ENCODE peak calls at places on chromosomes 12 and 14, in ten cellular contexts. One of them, this sample, is unnamed.

GRCh38 chr14:46574236-46574970 is 77.2 kb downstream of the RPL10L start:
- DNase-seq in HL-60: no peak
- DNase-seq in mammary epithelial cell: peak
- DNase-seq in uterus: no peak
- DNase-seq in cardiac fibroblast: no peak
- DNase-seq in hepatocyte: no peak
- DNase-seq in activated B cell treated with CpG ODN at 0.5 μM for 24 hours: no peak
- DNase-seq in IMR-90: no peak
- DNase-seq in PC-3: peak
- DNase-seq in body of pancreas: no peak
- DNase-seq in this sample: peak

GRCh38 chr14:77181603-77182437 is at the start of gene TMEM63C:
- DNase-seq in mammary epithelial cell: peak
- DNase-seq in body of pancreas: peak
- DNase-seq in hepatocyte: peak
- DNase-seq in PC-3: peak
- DNase-seq in uterus: no peak
- DNase-seq in IMR-90: no peak
- DNase-seq in HL-60: peak
- DNase-seq in activated B cell treated with CpG ODN at 0.5 μM for 24 hours: peak
- DNase-seq in cardiac fibroblast: no peak
- DNase-seq in this sample: no peak

GRCh38 chr12:15757553-15758255 is 31.5 kb downstream of the EPS8 start:
- DNase-seq in activated B cell treated with CpG ODN at 0.5 μM for 24 hours: no peak
- DNase-seq in HL-60: peak
- DNase-seq in IMR-90: peak
- DNase-seq in hepatocyte: peak
- DNase-seq in PC-3: peak
- DNase-seq in mammary epithelial cell: peak
- DNase-seq in body of pancreas: no peak
- DNase-seq in uterus: peak
- DNase-seq in cardiac fibroblast: peak
- DNase-seq in this sample: peak

GRCh38 chr14:22532345-22533056 is 56.5 kb downstream of the DAD1 start:
- DNase-seq in uterus: no peak
- DNase-seq in body of pancreas: no peak
- DNase-seq in activated B cell treated with CpG ODN at 0.5 μM for 24 hours: no peak
- DNase-seq in HL-60: no peak
- DNase-seq in PC-3: no peak
- DNase-seq in IMR-90: peak
- DNase-seq in mammary epithelial cell: no peak
- DNase-seq in hepatocyte: no peak
- DNase-seq in cardiac fibroblast: peak
- DNase-seq in this sample: peak

GRCh38 chr12:69897744-69898143 is 72.7 kb downstream of the MYRFL start:
- DNase-seq in uterus: no peak
- DNase-seq in IMR-90: peak
- DNase-seq in body of pancreas: peak
- DNase-seq in activated B cell treated with CpG ODN at 0.5 μM for 24 hours: no peak
- DNase-seq in PC-3: peak
- DNase-seq in mammary epithelial cell: peak
- DNase-seq in cardiac fibroblast: peak
- DNase-seq in HL-60: no peak
- DNase-seq in hepatocyte: peak
- DNase-seq in this sample: peak

GRCh38 chr12:53999596-54000104 is 311 bp upstream of the HOXC9 start:
- DNase-seq in PC-3: no peak
- DNase-seq in activated B cell treated with CpG ODN at 0.5 μM for 24 hours: no peak
- DNase-seq in IMR-90: peak
- DNase-seq in body of pancreas: peak
- DNase-seq in HL-60: no peak
- DNase-seq in cardiac fibroblast: peak
- DNase-seq in hepatocyte: no peak
- DNase-seq in mammary epithelial cell: peak
- DNase-seq in uterus: no peak
- DNase-seq in this sample: peak

GRCh38 chr12:73815072-73815660 is 722.5 kb upstream of the ATXN7L3B start:
- DNase-seq in hepatocyte: no peak
- DNase-seq in uterus: no peak
- DNase-seq in activated B cell treated with CpG ODN at 0.5 μM for 24 hours: no peak
- DNase-seq in cardiac fibroblast: no peak
- DNase-seq in IMR-90: no peak
- DNase-seq in body of pancreas: no peak
- DNase-seq in HL-60: no peak
- DNase-seq in mammary epithelial cell: no peak
- DNase-seq in PC-3: no peak
- DNase-seq in this sample: no peak

GRCh38 chr12:92226961-92227360 is 81.3 kb upstream of the BTG1 start:
- DNase-seq in cardiac fibroblast: no peak
- DNase-seq in PC-3: no peak
- DNase-seq in mammary epithelial cell: no peak
- DNase-seq in activated B cell treated with CpG ODN at 0.5 μM for 24 hours: no peak
- DNase-seq in body of pancreas: no peak
- DNase-seq in uterus: no peak
- DNase-seq in IMR-90: no peak
- DNase-seq in HL-60: no peak
- DNase-seq in hepatocyte: no peak
- DNase-seq in this sample: no peak

GRCh38 chr12:3885179-3886094 is 12.2 kb upstream of the PARP11 start:
- DNase-seq in uterus: peak
- DNase-seq in PC-3: peak
- DNase-seq in body of pancreas: peak
- DNase-seq in activated B cell treated with CpG ODN at 0.5 μM for 24 hours: no peak
- DNase-seq in IMR-90: peak
- DNase-seq in HL-60: no peak
- DNase-seq in cardiac fibroblast: peak
- DNase-seq in mammary epithelial cell: peak
- DNase-seq in hepatocyte: peak
- DNase-seq in this sample: peak

GRCh38 chr14:76191297-76191696 is 39.6 kb downstream of the GPATCH2L start:
- DNase-seq in PC-3: no peak
- DNase-seq in uterus: no peak
- DNase-seq in HL-60: peak
- DNase-seq in hepatocyte: no peak
- DNase-seq in activated B cell treated with CpG ODN at 0.5 μM for 24 hours: no peak
- DNase-seq in IMR-90: no peak
- DNase-seq in mammary epithelial cell: no peak
- DNase-seq in cardiac fibroblast: no peak
- DNase-seq in body of pancreas: no peak
- DNase-seq in this sample: no peak

GRCh38 chr12:89703768-89704167 is 4.9 kb downstream of the ATP2B1 start:
- DNase-seq in uterus: no peak
- DNase-seq in cardiac fibroblast: no peak
- DNase-seq in IMR-90: no peak
- DNase-seq in body of pancreas: no peak
- DNase-seq in HL-60: no peak
- DNase-seq in activated B cell treated with CpG ODN at 0.5 μM for 24 hours: no peak
- DNase-seq in PC-3: peak
- DNase-seq in hepatocyte: no peak
- DNase-seq in mammary epithelial cell: peak
- DNase-seq in this sample: no peak

GRCh38 chr12:89704457-89704856 is 4.2 kb downstream of the ATP2B1 start:
- DNase-seq in body of pancreas: no peak
- DNase-seq in uterus: no peak
- DNase-seq in IMR-90: no peak
- DNase-seq in hepatocyte: no peak
- DNase-seq in mammary epithelial cell: no peak
- DNase-seq in HL-60: no peak
- DNase-seq in cardiac fibroblast: no peak
- DNase-seq in PC-3: no peak
- DNase-seq in activated B cell treated with CpG ODN at 0.5 μM for 24 hours: no peak
- DNase-seq in this sample: no peak

GRCh38 chr12:89702503-89702902 is 6.1 kb downstream of the ATP2B1 start:
- DNase-seq in PC-3: peak
- DNase-seq in cardiac fibroblast: no peak
- DNase-seq in activated B cell treated with CpG ODN at 0.5 μM for 24 hours: no peak
- DNase-seq in uterus: no peak
- DNase-seq in HL-60: no peak
- DNase-seq in mammary epithelial cell: no peak
- DNase-seq in IMR-90: no peak
- DNase-seq in hepatocyte: no peak
- DNase-seq in body of pancreas: no peak
- DNase-seq in this sample: no peak

GRCh38 chr12:89700191-89700810 is 8.3 kb downstream of the ATP2B1 start:
- DNase-seq in hepatocyte: no peak
- DNase-seq in uterus: no peak
- DNase-seq in activated B cell treated with CpG ODN at 0.5 μM for 24 hours: no peak
- DNase-seq in mammary epithelial cell: no peak
- DNase-seq in body of pancreas: no peak
- DNase-seq in cardiac fibroblast: no peak
- DNase-seq in IMR-90: peak
- DNase-seq in HL-60: no peak
- DNase-seq in PC-3: peak
- DNase-seq in this sample: peak

DNA sequence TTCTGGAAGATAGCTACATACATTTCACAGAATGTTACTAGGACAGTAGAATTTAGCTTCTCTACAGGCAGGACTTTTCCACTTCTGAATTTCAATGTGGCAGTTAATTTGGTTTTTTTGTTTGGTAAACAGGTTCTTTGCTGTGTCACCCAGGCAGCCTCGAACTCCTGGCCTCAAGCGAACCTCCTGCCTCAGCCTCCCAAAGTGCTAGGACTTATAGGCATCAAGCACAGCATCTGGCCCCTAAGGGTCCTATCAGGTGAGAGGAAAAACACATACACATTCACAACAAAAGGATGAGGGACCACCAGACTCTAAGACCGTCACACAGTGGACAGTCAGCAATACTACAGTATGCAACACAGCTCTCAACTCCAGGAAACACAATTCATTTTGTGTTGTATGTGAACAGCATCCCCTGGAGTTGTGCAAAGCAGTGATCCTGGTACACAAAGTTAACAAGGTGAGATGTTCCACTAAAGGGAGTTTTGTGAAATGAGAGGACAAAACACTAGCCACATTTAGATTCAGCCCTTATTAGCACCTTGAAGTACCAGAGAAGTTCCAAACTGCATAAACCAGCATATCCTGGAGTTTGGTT is 6.9 kb downstream of the ATP2B1 start:
- DNase-seq in uterus: no peak
- DNase-seq in mammary epithelial cell: no peak
- DNase-seq in activated B cell treated with CpG ODN at 0.5 μM for 24 hours: no peak
- DNase-seq in cardiac fibroblast: no peak
- DNase-seq in PC-3: no peak
- DNase-seq in hepatocyte: no peak
- DNase-seq in body of pancreas: no peak
- DNase-seq in HL-60: no peak
- DNase-seq in IMR-90: no peak
- DNase-seq in this sample: no peak
- TF ChIP-seq CTCF in uterus: no peak
- TF ChIP-seq CTCF in mammary epithelial cell: no peak
- TF ChIP-seq CTCF in activated B cell treated with CpG ODN at 0.5 μM for 24 hours: no peak
- TF ChIP-seq CTCF in cardiac fibroblast: no peak
- TF ChIP-seq CTCF in PC-3: peak
- TF ChIP-seq CTCF in hepatocyte: no peak
- TF ChIP-seq CTCF in body of pancreas: no peak
- TF ChIP-seq CTCF in HL-60: no peak
- TF ChIP-seq CTCF in IMR-90: no peak
- TF ChIP-seq CTCF in this sample: no peak

GRCh38 chr12:130839770-130840355 is 813 bp upstream of the STX2 start:
- DNase-seq in uterus: no peak
- DNase-seq in hepatocyte: no peak
- DNase-seq in HL-60: no peak
- DNase-seq in cardiac fibroblast: no peak
- DNase-seq in activated B cell treated with CpG ODN at 0.5 μM for 24 hours: no peak
- DNase-seq in IMR-90: no peak
- DNase-seq in mammary epithelial cell: no peak
- DNase-seq in PC-3: no peak
- DNase-seq in body of pancreas: no peak
- DNase-seq in this sample: no peak
- TF ChIP-seq CTCF in uterus: no peak
- TF ChIP-seq CTCF in hepatocyte: no peak
- TF ChIP-seq CTCF in HL-60: no peak
- TF ChIP-seq CTCF in cardiac fibroblast: no peak
- TF ChIP-seq CTCF in activated B cell treated with CpG ODN at 0.5 μM for 24 hours: no peak
- TF ChIP-seq CTCF in IMR-90: no peak
- TF ChIP-seq CTCF in mammary epithelial cell: no peak
- TF ChIP-seq CTCF in PC-3: no peak
- TF ChIP-seq CTCF in body of pancreas: no peak
- TF ChIP-seq CTCF in this sample: no peak

GRCh38 chr12:68403296-68403695 is 71.1 kb upstream of the MDM1 start:
- DNase-seq in mammary epithelial cell: no peak
- DNase-seq in body of pancreas: no peak
- DNase-seq in activated B cell treated with CpG ODN at 0.5 μM for 24 hours: no peak
- DNase-seq in uterus: no peak
- DNase-seq in PC-3: peak
- DNase-seq in hepatocyte: no peak
- DNase-seq in IMR-90: no peak
- DNase-seq in HL-60: no peak
- DNase-seq in cardiac fibroblast: peak
- DNase-seq in this sample: no peak

GRCh38 chr12:68402422-68402821 is 70.3 kb upstream of the MDM1 start:
- DNase-seq in HL-60: no peak
- DNase-seq in hepatocyte: no peak
- DNase-seq in mammary epithelial cell: no peak
- DNase-seq in IMR-90: no peak
- DNase-seq in cardiac fibroblast: no peak
- DNase-seq in PC-3: no peak
- DNase-seq in activated B cell treated with CpG ODN at 0.5 μM for 24 hours: no peak
- DNase-seq in uterus: no peak
- DNase-seq in body of pancreas: no peak
- DNase-seq in this sample: no peak

GRCh38 chr12:68405292-68405900 is 73.2 kb upstream of the MDM1 start:
- DNase-seq in IMR-90: no peak
- DNase-seq in body of pancreas: no peak
- DNase-seq in cardiac fibroblast: peak
- DNase-seq in PC-3: peak
- DNase-seq in uterus: no peak
- DNase-seq in hepatocyte: no peak
- DNase-seq in activated B cell treated with CpG ODN at 0.5 μM for 24 hours: no peak
- DNase-seq in HL-60: peak
- DNase-seq in mammary epithelial cell: no peak
- DNase-seq in this sample: no peak

GRCh38 chr12:68403711-68404110 is 71.5 kb upstream of the MDM1 start:
- DNase-seq in cardiac fibroblast: no peak
- DNase-seq in activated B cell treated with CpG ODN at 0.5 μM for 24 hours: no peak
- DNase-seq in body of pancreas: no peak
- DNase-seq in IMR-90: no peak
- DNase-seq in hepatocyte: no peak
- DNase-seq in mammary epithelial cell: no peak
- DNase-seq in uterus: no peak
- DNase-seq in HL-60: no peak
- DNase-seq in PC-3: no peak
- DNase-seq in this sample: no peak

GRCh38 chr12:68406134-68406576 is 74.0 kb upstream of the MDM1 start:
- DNase-seq in HL-60: peak
- DNase-seq in uterus: peak
- DNase-seq in body of pancreas: peak
- DNase-seq in IMR-90: peak
- DNase-seq in mammary epithelial cell: peak
- DNase-seq in activated B cell treated with CpG ODN at 0.5 μM for 24 hours: no peak
- DNase-seq in cardiac fibroblast: peak
- DNase-seq in PC-3: peak
- DNase-seq in hepatocyte: peak
- DNase-seq in this sample: peak
- TF ChIP-seq CTCF in HL-60: no peak
- TF ChIP-seq CTCF in uterus: peak
- TF ChIP-seq CTCF in body of pancreas: no peak
- TF ChIP-seq CTCF in IMR-90: peak
- TF ChIP-seq CTCF in mammary epithelial cell: peak
- TF ChIP-seq CTCF in activated B cell treated with CpG ODN at 0.5 μM for 24 hours: no peak
- TF ChIP-seq CTCF in cardiac fibroblast: peak
- TF ChIP-seq CTCF in PC-3: peak
- TF ChIP-seq CTCF in hepatocyte: peak
- TF ChIP-seq CTCF in this sample: peak

GRCh38 chr12:71333418-71333817 is 106.2 kb upstream of the LGR5 start:
- DNase-seq in PC-3: no peak
- DNase-seq in IMR-90: no peak
- DNase-seq in hepatocyte: no peak
- DNase-seq in body of pancreas: no peak
- DNase-seq in uterus: no peak
- DNase-seq in cardiac fibroblast: no peak
- DNase-seq in activated B cell treated with CpG ODN at 0.5 μM for 24 hours: no peak
- DNase-seq in HL-60: no peak
- DNase-seq in mammary epithelial cell: no peak
- DNase-seq in this sample: no peak
- TF ChIP-seq CTCF in PC-3: no peak
- TF ChIP-seq CTCF in IMR-90: no peak
- TF ChIP-seq CTCF in hepatocyte: no peak
- TF ChIP-seq CTCF in body of pancreas: no peak
- TF ChIP-seq CTCF in uterus: no peak
- TF ChIP-seq CTCF in cardiac fibroblast: no peak
- TF ChIP-seq CTCF in activated B cell treated with CpG ODN at 0.5 μM for 24 hours: no peak
- TF ChIP-seq CTCF in HL-60: no peak
- TF ChIP-seq CTCF in mammary epithelial cell: no peak
- TF ChIP-seq CTCF in this sample: no peak